ENCODE peak calls at places on chromosomes 1 and 21, in four cellular contexts. C is HT-29, Z is Calu3, O is astrocyte of the cerebellum. W is an unnamed sample.
A peak's percentile ranks its signal among the peaks of the same experiment; 100 is the strongest.

GRCh38 chr21:42433946-42434551 is 30.3 kb downstream of the UBASH3A start:
- DNase-seq in C (no peak), Z (peak; percentile 54), O (no peak), W (no peak)

GRCh38 chr1:173206816-173207595 is at the start of gene TNFSF4:
- DNase-seq in O (no peak), C (no peak), Z (no peak), W (no peak)

GRCh38 chr1:93905734-93906133 is 3.5 kb downstream of the GCLM start:
- DNase-seq in Z (peak; percentile 27), O (no peak), C (peak; percentile 16), W (no peak)

GRCh38 chr1:64519921-64520320 is 50.0 kb downstream of the CACHD1 start:
- DNase-seq in O (no peak), C (no peak), Z (no peak), W (no peak)

GRCh38 chr1:6330410-6330827 is 63.1 kb downstream of the ACOT7 start:
- DNase-seq in Z (no peak), C (no peak), O (peak; percentile 83), W (no peak)

GRCh38 chr1:154405762-154406571 is 824 bp downstream of the IL6R start:
- DNase-seq in O (no peak), C (peak; percentile 51), Z (peak; percentile 78), W (peak; percentile 91)

GRCh38 chr1:194067772-194068171 is 881.4 kb upstream of the B3GALT2 start:
- DNase-seq in Z (no peak), C (no peak), O (no peak), W (no peak)

GRCh38 chr21:34956416-34957316 is 92.4 kb downstream of the RUNX1 start:
- DNase-seq in O (no peak), Z (no peak), C (peak; percentile 9), W (no peak)

GRCh38 chr1:39305555-39305954 is 101.1 kb downstream of the MACF1 start:
- DNase-seq in O (no peak), Z (no peak), C (no peak), W (no peak)

GRCh38 chr1:25779387-25779786 is 20.6 kb upstream of the SELENON start:
- DNase-seq in O (no peak), Z (no peak), C (no peak), W (no peak)

GRCh38 chr1:156691665-156692408 is 13.5 kb downstream of the CRABP2 start:
- DNase-seq in C (peak; percentile 67), O (no peak), Z (peak; percentile 35), W (no peak)

GRCh38 chr1:110675060-110675791 is 486 bp upstream of the KCNA3 start:
- DNase-seq in Z (no peak), O (no peak), C (no peak), W (peak; percentile 30)

GRCh38 chr1:154627247-154628121 is 19.5 kb upstream of the ADAR start:
- DNase-seq in C (peak; percentile 94), Z (peak; percentile 92), O (peak; percentile 78), W (peak; percentile 92)

GRCh38 chr1:183812111-183812510 is 7.2 kb downstream of the RGL1 start:
- DNase-seq in C (no peak), Z (no peak), O (no peak), W (no peak)

GRCh38 chr1:9413143-9413876 is 120.6 kb downstream of the SPSB1 start:
- DNase-seq in C (peak; percentile 88), O (peak; percentile 91), Z (peak; percentile 45), W (peak; percentile 75)

GRCh38 chr1:55007626-55008025 is 8.9 kb downstream of the BSND start:
- DNase-seq in O (no peak), Z (no peak), C (no peak), W (no peak)

W was measured in left ventricle myocardium superior.